ENCODE peak calls at places on chromosomes 5 and 9, in four cellular contexts. P is mesendoderm, O is cardiac muscle cell, K is body of pancreas. X is an unnamed sample.
A peak's percentile ranks its signal among the peaks of the same experiment; 100 is the strongest.

GRCh38 chr5:95781101-95781583 is 41.4 kb downstream of the GLRX start:
- DNase-seq in P (peak; percentile 88), O (peak; percentile 90), K (peak; percentile 74), X (peak; percentile 82)

GRCh38 chr5:113514263-113514590 is 733 bp downstream of the YTHDC2 start:
- DNase-seq in P (peak; percentile 43), O (peak; percentile 18), K (no peak), X (no peak)

GRCh38 chr5:157020002-157020401 is 38.9 kb downstream of the HAVCR1 start:
- DNase-seq in P (no peak), O (no peak), K (no peak), X (no peak)

GRCh38 chr5:78889759-78890158 is 95.4 kb downstream of the ARSB start:
- DNase-seq in P (no peak), O (no peak), K (no peak), X (no peak)

GRCh38 chr5:109611505-109611904 is 78.2 kb upstream of the MAN2A1 start:
- DNase-seq in P (no peak), O (no peak), K (no peak), X (no peak)

GRCh38 chr5:18761801-18762200 is 1127.5 kb downstream of the TAF11L14 start:
- DNase-seq in P (no peak), O (no peak), K (no peak), X (no peak)

GRCh38 chr9:110030632-110031031 is 177.3 kb downstream of the C9orf152 start:
- DNase-seq in P (no peak), O (peak; percentile 43), K (no peak), X (no peak)

GRCh38 chr5:169956756-169957155 is 23.5 kb downstream of the INSYN2B start:
- DNase-seq in P (no peak), O (peak; percentile 88), K (no peak), X (no peak)

GRCh38 chr5:151020304-151021031 is at the start of gene GPX3:
- DNase-seq in P (peak; percentile 93), O (peak; percentile 59), K (peak; percentile 87), X (peak; percentile 96)

GRCh38 chr5:127758884-127759283 is 55.7 kb downstream of the CCDC192 start:
- DNase-seq in P (peak; percentile 88), O (peak; percentile 36), K (no peak), X (peak; percentile 73)

GRCh38 chr5:157999696-158000095 is 140.8 kb upstream of the CLINT1 start:
- DNase-seq in P (no peak), O (no peak), K (no peak), X (no peak)

GRCh38 chr9:35603506-35603985 is 1.5 kb upstream of the TESK1 start:
- DNase-seq in P (no peak), O (peak; percentile 93), K (peak; percentile 57), X (peak; percentile 65)
- H3K4me1 ChIP-seq in P (peaks cover 4% of the 10 kb centered on the region), O (peaks cover 3% of the 10 kb centered on the region), K (peaks cover 26% of the 10 kb centered on the region), X (peaks cover 21% of the 10 kb centered on the region)

DNA sequence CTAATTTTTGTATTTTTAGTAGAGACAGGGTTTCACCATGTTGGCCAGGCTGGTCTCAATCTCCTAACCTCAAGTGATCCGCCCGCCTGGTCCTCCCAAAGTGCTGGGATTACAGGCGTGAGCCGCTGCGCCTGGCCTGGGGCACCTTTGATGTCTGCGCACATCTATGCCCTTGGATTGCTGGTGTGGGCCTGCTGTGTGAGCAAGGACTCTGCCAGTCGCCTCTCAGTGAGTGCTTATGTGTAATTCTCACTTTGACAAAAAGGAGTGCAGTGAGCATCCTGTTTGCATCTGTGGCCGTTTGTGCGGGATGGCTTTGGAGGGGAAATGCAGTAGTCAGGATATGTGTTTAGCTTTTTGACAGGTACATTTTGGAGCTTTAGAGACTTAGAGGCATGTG is 9.4 kb downstream of the WDR5 start:
- DNase-seq in P (no peak), O (no peak), K (no peak), X (no peak)
- H3K36me3 ChIP-seq in P (peaks cover 27% of the 10 kb centered on the region), O (peaks cover 60% of the 10 kb centered on the region), K (no peaks in the 10 kb centered on the region), X (no peaks in the 10 kb centered on the region)

GRCh38 chr5:180807654-180808414 is 5.2 kb upstream of the MGAT1 start:
- DNase-seq in P (no peak), O (no peak), K (no peak), X (no peak)
- H3K4me3 ChIP-seq in P (no peak overlapping the region), O (no peak overlapping the region), K (no peak overlapping the region), X (peak overlapping the region; percentile 64)

DNA sequence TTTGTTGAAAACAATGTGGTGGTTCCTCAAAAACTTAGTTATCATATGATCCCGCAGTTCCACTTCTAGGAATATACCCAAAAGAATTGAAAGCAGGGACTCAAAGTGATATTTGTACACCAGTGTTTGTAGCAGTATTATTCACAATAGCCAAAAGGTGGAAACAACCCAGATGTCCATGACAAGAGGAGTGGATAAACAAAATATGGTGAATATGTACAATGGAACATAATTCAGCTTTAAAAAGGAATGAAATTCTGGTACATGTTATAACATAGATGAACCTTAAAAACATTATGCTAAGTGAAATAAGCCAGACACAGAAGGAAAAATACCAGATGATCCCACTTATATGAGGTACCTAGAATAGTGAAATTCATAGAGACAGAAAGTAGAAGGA is 28.9 kb downstream of the IRF1 start:
- DNase-seq in P (no peak), O (no peak), K (no peak), X (no peak)
- H3K4me1 ChIP-seq in P (peaks cover 7% of the 10 kb centered on the region), O (no peaks in the 10 kb centered on the region), K (peaks cover 25% of the 10 kb centered on the region), X (peaks cover 24% of the 10 kb centered on the region)

GRCh38 chr5:37056762-37057161 is 180.2 kb downstream of the NIPBL start:
- DNase-seq in P (no peak), O (no peak), K (no peak), X (no peak)

GRCh38 chr5:37064442-37064841 is 184.7 kb downstream of the CPLANE1 start:
- DNase-seq in P (no peak), O (no peak), K (no peak), X (no peak)

GRCh38 chr5:37063739-37064138 is 185.4 kb downstream of the CPLANE1 start:
- DNase-seq in P (no peak), O (no peak), K (no peak), X (no peak)

GRCh38 chr5:37055383-37055990 is 178.9 kb downstream of the NIPBL start:
- DNase-seq in P (no peak), O (no peak), K (no peak), X (no peak)

GRCh38 chr5:37060030-37060429 is 183.5 kb downstream of the NIPBL start:
- DNase-seq in P (no peak), O (no peak), K (no peak), X (no peak)
- H3K36me3 ChIP-seq in P (peaks cover 3% of the 10 kb centered on the region), O (peaks cover 76% of the 10 kb centered on the region), K (peaks cover 14% of the 10 kb centered on the region), X (no peaks in the 10 kb centered on the region)

DNA sequence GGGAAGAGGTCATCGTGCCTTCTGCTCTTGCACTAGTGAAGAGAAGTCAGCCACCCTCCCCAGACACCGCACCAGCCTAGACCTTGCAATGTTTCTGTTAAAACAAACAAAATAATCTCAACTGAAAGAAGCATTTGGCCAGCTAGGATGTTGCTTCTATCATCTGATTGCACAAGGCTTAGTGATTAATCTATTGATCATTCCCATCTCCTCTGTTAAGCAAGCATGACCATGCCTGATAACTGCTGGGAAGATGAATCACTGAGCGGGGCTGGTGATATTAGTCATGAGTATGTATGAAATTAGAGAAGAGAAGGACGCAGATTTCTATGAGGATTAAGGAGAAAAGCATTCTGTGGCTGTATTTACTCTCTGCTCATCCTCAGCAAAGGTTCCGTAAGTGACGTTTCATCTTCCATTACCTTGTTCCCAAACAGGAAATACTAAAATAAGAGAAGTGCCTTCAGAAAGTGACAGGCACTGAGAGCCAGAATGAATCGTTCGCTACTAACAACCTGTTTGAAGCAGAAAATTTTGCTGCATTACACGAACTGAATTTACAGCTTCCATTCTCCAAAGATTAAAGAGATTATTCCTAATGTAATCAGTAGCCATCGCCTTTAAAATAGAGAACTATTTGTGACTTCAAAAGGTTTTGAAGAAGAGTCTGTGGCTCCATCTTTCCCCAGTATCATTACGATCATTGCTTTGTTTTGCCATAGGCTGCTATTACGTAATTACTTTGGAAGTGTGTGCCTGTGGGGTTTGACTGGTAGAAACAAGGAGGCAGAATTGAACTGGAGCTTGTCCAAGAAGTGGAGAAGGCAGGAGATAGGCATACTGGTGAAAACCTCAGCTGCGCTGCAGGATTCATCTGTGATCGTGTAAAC is 219.1 kb downstream of the MED10 start:
- DNase-seq in P (no peak), O (peak; percentile 69), K (no peak), X (no peak)
- H3K4me3 ChIP-seq in P (no peak overlapping the region), O (no peak overlapping the region), K (no peak overlapping the region), X (no peak overlapping the region)

GRCh38 chr5:59795141-59795540 is 98.4 kb downstream of the PDE4D start:
- DNase-seq in P (no peak), O (no peak), K (no peak), X (no peak)
- H3K4me1 ChIP-seq in P (peaks cover 2% of the 10 kb centered on the region), O (no peaks in the 10 kb centered on the region), K (peaks cover 9% of the 10 kb centered on the region), X (no peaks in the 10 kb centered on the region)

DNA sequence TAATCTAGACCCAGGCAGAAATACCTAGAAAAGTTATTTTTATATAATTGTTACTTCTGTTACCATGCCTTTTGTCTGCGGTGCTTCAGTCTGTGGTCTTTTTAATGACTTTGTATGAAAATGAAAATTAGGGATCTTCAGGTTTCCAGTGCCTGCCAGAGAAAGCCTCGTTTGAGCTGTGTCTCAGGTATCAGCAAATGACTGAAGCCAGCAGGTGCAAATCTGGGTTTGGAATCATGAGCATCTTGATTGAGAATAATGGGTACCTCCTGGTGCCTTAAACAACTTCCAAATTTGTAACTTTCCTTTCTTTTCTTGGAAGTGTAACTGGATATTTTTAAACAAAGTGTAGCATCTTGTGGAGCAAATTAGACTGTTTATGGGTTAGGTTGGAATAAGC is 4.3 kb downstream of the ZBTB34 start:
- DNase-seq in P (no peak), O (no peak), K (no peak), X (no peak)
- H3K36me3 ChIP-seq in P (no peaks in the 10 kb centered on the region), O (peaks cover 7% of the 10 kb centered on the region), K (no peaks in the 10 kb centered on the region), X (no peaks in the 10 kb centered on the region)

X was measured in Caco-2.